ENCODE peak calls at places on chromosomes 4 and X, in four cellular contexts. One of them, this sample, is unnamed.

GRCh38 chr4:118224239-118224829 is 128.5 kb downstream of the PRSS12 start:
- DNase-seq in WTC11: no peak
- DNase-seq in K562: peak
- DNase-seq in A549: peak
- DNase-seq in this sample: peak

GRCh38 chr4:88158360-88159136 is at the start of gene ABCG2:
- DNase-seq in K562: peak
- DNase-seq in WTC11: peak
- DNase-seq in A549: peak
- DNase-seq in this sample: peak

GRCh38 chr4:105923507-105924238 is 28.4 kb downstream of the NPNT start:
- DNase-seq in A549: no peak
- DNase-seq in WTC11: no peak
- DNase-seq in K562: no peak
- DNase-seq in this sample: no peak

GRCh38 chr4:16227462-16227868 is 1.2 kb upstream of the TAPT1 start:
- DNase-seq in WTC11: no peak
- DNase-seq in A549: no peak
- DNase-seq in K562: no peak
- DNase-seq in this sample: peak

GRCh38 chrX:71143508-71143907 is 1.1 kb upstream of the NLGN3 start:
- DNase-seq in K562: no peak
- DNase-seq in A549: no peak
- DNase-seq in WTC11: no peak
- DNase-seq in this sample: no peak

GRCh38 chrX:13937370-13938052 is 92.2 kb downstream of the GEMIN8 start:
- DNase-seq in WTC11: no peak
- DNase-seq in A549: no peak
- DNase-seq in K562: no peak
- DNase-seq in this sample: no peak

GRCh38 chr4:163048447-163048846 is 118.2 kb downstream of the NAF1 start:
- DNase-seq in WTC11: peak
- DNase-seq in K562: peak
- DNase-seq in A549: peak
- DNase-seq in this sample: peak

GRCh38 chrX:17027931-17028330 is 81.5 kb downstream of the REPS2 start:
- DNase-seq in A549: no peak
- DNase-seq in WTC11: no peak
- DNase-seq in K562: no peak
- DNase-seq in this sample: no peak

DNA sequence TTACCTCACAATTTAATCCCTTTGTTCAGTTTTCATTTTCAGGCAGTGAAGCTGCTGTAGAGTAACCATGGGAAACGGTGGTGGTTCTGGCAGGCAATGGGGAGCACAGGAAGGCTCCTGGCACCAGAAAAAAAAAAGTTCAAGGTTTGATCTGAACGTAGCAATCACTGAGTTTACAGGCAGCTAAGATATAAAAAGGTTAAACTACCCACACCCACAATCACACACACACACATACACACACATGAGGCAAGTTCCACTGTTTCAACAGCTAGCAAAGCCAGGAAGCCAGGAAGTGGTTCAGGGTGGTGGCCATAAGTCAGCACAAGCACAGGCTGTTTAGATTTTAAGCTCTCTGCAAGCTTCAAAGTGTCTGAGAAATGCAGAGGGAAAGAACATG is at the start of gene SULT1B1:
- DNase-seq in A549: no peak
- DNase-seq in K562: no peak
- DNase-seq in WTC11: no peak
- DNase-seq in this sample: no peak
- TF ChIP-seq HMGXB4 in A549: no peak
- TF ChIP-seq HMGXB4 in K562: no peak
- TF ChIP-seq HMGXB4 in WTC11: no peak
- TF ChIP-seq HMGXB4 in this sample: no peak

GRCh38 chr4:4693755-4694295 is 152.0 kb upstream of the STX18 start:
- DNase-seq in K562: no peak
- DNase-seq in WTC11: no peak
- DNase-seq in A549: no peak
- DNase-seq in this sample: no peak

GRCh38 chr4:4695497-4695896 is 153.6 kb upstream of the STX18 start:
- DNase-seq in A549: no peak
- DNase-seq in K562: no peak
- DNase-seq in WTC11: no peak
- DNase-seq in this sample: no peak

GRCh38 chr4:4694812-4695211 is 153.0 kb upstream of the STX18 start:
- DNase-seq in WTC11: no peak
- DNase-seq in A549: no peak
- DNase-seq in K562: no peak
- DNase-seq in this sample: peak

GRCh38 chr4:4693258-4693657 is 151.4 kb upstream of the STX18 start:
- DNase-seq in A549: no peak
- DNase-seq in WTC11: no peak
- DNase-seq in K562: no peak
- DNase-seq in this sample: peak

GRCh38 chr4:4694296-4694772 is 152.5 kb upstream of the STX18 start:
- DNase-seq in WTC11: peak
- DNase-seq in K562: peak
- DNase-seq in A549: peak
- DNase-seq in this sample: peak
- TF ChIP-seq HMGXB4 in WTC11: no peak
- TF ChIP-seq HMGXB4 in K562: no peak
- TF ChIP-seq HMGXB4 in A549: no peak
- TF ChIP-seq HMGXB4 in this sample: no peak

GRCh38 chr4:142846105-142846728 is at the start of gene INPP4B:
- DNase-seq in WTC11: peak
- DNase-seq in A549: no peak
- DNase-seq in K562: no peak
- DNase-seq in this sample: no peak
- TF ChIP-seq HMGXB4 in WTC11: no peak
- TF ChIP-seq HMGXB4 in A549: no peak
- TF ChIP-seq HMGXB4 in K562: no peak
- TF ChIP-seq HMGXB4 in this sample: no peak

GRCh38 chr4:23999714-24000113 is 109.9 kb upstream of the PPARGC1A start:
- DNase-seq in WTC11: no peak
- DNase-seq in A549: no peak
- DNase-seq in K562: no peak
- DNase-seq in this sample: no peak
- TF ChIP-seq HMGXB4 in WTC11: no peak
- TF ChIP-seq HMGXB4 in A549: no peak
- TF ChIP-seq HMGXB4 in K562: no peak
- TF ChIP-seq HMGXB4 in this sample: no peak

GRCh38 chr4:36573441-36573840 is 292.0 kb downstream of the DTHD1 start:
- DNase-seq in K562: no peak
- DNase-seq in A549: no peak
- DNase-seq in WTC11: no peak
- DNase-seq in this sample: no peak
- TF ChIP-seq HMGXB4 in K562: no peak
- TF ChIP-seq HMGXB4 in A549: no peak
- TF ChIP-seq HMGXB4 in WTC11: no peak
- TF ChIP-seq HMGXB4 in this sample: no peak

DNA sequence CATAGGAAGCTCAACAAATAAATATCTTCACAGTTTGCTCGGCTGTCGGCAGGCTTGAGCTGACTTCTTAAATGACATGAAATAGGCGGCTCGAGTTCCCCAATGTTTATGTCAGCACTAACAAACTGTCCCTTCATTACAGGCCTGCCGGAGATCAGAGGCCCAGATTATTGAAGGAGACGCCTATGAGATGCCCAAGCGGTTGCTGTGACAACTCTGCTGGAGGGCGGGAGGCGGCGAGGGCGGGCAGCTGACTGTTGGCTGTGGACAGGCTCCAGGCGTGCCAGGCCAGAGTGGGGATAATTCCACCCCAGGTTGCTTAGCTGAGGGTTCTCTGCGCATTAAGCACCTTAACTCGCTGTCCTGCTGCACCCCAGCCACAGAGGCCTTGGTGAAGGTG is 39.2 kb upstream of the MSX1 start:
- DNase-seq in K562: no peak
- DNase-seq in A549: no peak
- DNase-seq in WTC11: no peak
- DNase-seq in this sample: no peak
- TF ChIP-seq HMGXB4 in K562: no peak
- TF ChIP-seq HMGXB4 in A549: no peak
- TF ChIP-seq HMGXB4 in WTC11: no peak
- TF ChIP-seq HMGXB4 in this sample: no peak

GRCh38 chrX:129771266-129771995 is 8.3 kb upstream of the SASH3 start:
- DNase-seq in K562: no peak
- DNase-seq in WTC11: no peak
- DNase-seq in A549: no peak
- DNase-seq in this sample: no peak

GRCh38 chrX:129769467-129770154 is 10.1 kb upstream of the SASH3 start:
- DNase-seq in K562: no peak
- DNase-seq in WTC11: no peak
- DNase-seq in A549: no peak
- DNase-seq in this sample: no peak

GRCh38 chrX:129773649-129774458 is 5.9 kb upstream of the SASH3 start:
- DNase-seq in K562: no peak
- DNase-seq in WTC11: no peak
- DNase-seq in A549: no peak
- DNase-seq in this sample: peak

GRCh38 chrX:129768586-129769466 is 10.9 kb upstream of the SASH3 start:
- DNase-seq in K562: no peak
- DNase-seq in WTC11: no peak
- DNase-seq in A549: no peak
- DNase-seq in this sample: peak

GRCh38 chrX:129772796-129773431 is 6.8 kb upstream of the SASH3 start:
- DNase-seq in WTC11: no peak
- DNase-seq in A549: no peak
- DNase-seq in K562: no peak
- DNase-seq in this sample: no peak
- TF ChIP-seq HMGXB4 in WTC11: no peak
- TF ChIP-seq HMGXB4 in A549: no peak
- TF ChIP-seq HMGXB4 in K562: no peak
- TF ChIP-seq HMGXB4 in this sample: no peak

GRCh38 chr4:186934255-186934654 is 210.6 kb upstream of the FAT1 start:
- DNase-seq in K562: no peak
- DNase-seq in A549: no peak
- DNase-seq in WTC11: no peak
- DNase-seq in this sample: no peak

GRCh38 chr4:186935881-186936280 is 212.2 kb upstream of the FAT1 start:
- DNase-seq in WTC11: no peak
- DNase-seq in K562: no peak
- DNase-seq in A549: no peak
- DNase-seq in this sample: no peak

GRCh38 chr4:186939226-186939625 is 215.6 kb upstream of the FAT1 start:
- DNase-seq in WTC11: no peak
- DNase-seq in K562: no peak
- DNase-seq in A549: no peak
- DNase-seq in this sample: no peak

GRCh38 chr4:186934841-186935443 is 211.3 kb upstream of the FAT1 start:
- DNase-seq in A549: no peak
- DNase-seq in K562: no peak
- DNase-seq in WTC11: no peak
- DNase-seq in this sample: no peak

DNA sequence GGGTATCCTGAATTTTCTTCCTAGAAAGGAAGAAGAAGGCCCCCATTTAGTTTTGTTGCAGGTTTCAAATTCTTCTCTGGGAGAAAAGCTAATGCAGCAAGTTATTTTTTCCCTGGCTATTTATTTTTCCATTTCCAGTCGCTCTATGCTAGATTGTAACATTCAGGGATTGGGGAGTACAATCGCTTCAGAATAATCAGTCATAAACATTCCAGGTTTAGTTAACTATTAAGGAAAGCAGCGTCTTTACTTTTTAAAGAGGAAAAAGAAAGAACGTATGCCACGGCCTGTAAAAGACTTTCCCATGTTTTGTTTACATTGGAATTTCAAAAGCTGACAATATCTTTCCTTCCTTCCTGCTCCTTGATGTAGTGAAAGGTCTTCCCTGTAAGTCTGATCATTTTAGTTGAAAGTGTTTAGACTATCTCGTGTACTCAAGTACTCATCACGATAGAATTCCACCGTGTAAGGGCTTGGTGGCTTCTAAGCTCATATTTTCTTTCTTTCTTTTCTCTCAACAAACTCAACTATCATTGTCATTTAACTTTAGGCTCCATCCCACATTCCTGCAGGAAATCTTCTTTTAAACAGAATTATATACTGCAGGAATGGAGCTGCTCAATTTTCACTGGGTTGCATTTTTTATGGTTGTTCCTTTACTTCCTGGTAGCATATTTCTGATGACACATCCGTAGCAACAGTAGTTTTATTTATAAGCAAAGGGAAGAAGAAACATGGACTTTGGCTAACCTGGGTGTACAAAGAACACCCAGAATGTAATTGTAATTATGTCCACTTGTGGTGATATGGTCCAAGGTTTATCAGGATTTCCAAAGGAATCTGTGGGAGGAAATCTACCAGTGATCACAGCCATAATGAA is 213.1 kb upstream of the FAT1 start:
- DNase-seq in A549: peak
- DNase-seq in K562: no peak
- DNase-seq in WTC11: no peak
- DNase-seq in this sample: peak
- TF ChIP-seq HMGXB4 in A549: no peak
- TF ChIP-seq HMGXB4 in K562: no peak
- TF ChIP-seq HMGXB4 in WTC11: no peak
- TF ChIP-seq HMGXB4 in this sample: no peak

DNA sequence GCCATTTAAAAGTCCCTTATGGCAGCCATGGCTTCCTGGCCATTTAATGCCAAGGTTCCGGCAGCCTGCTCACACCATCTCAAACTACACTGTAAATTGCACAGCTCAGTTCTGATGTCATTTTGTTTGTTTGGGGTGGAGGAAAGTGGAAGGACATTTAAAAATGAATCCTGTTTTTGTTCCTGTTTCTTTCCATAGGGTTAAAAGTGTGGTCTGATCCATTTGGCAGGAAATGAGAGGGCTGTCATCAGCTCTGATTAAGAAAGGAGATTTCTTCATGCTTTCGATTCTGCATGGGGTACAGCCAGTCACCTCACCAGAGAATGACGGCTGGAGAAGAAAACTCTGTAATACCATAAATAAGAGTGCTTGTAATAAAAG is 14.9 kb downstream of the SMIM20 start:
- DNase-seq in A549: no peak
- DNase-seq in WTC11: no peak
- DNase-seq in K562: no peak
- DNase-seq in this sample: no peak
- TF ChIP-seq HMGXB4 in A549: no peak
- TF ChIP-seq HMGXB4 in WTC11: no peak
- TF ChIP-seq HMGXB4 in K562: no peak
- TF ChIP-seq HMGXB4 in this sample: no peak

GRCh38 chrX:15511563-15511962 is 11.0 kb downstream of the BMX start:
- DNase-seq in K562: no peak
- DNase-seq in A549: no peak
- DNase-seq in WTC11: no peak
- DNase-seq in this sample: peak

GRCh38 chrX:15515931-15516330 is 15.3 kb downstream of the BMX start:
- DNase-seq in K562: peak
- DNase-seq in WTC11: no peak
- DNase-seq in A549: no peak
- DNase-seq in this sample: no peak

GRCh38 chrX:15514279-15514678 is 13.7 kb downstream of the BMX start:
- DNase-seq in K562: peak
- DNase-seq in A549: no peak
- DNase-seq in WTC11: no peak
- DNase-seq in this sample: no peak

GRCh38 chrX:15509845-15510244 is 9.2 kb downstream of the BMX start:
- DNase-seq in A549: no peak
- DNase-seq in K562: no peak
- DNase-seq in WTC11: no peak
- DNase-seq in this sample: no peak

GRCh38 chrX:15512401-15512965 is 11.9 kb downstream of the BMX start:
- DNase-seq in WTC11: no peak
- DNase-seq in K562: no peak
- DNase-seq in A549: no peak
- DNase-seq in this sample: no peak
- TF ChIP-seq HMGXB4 in WTC11: no peak
- TF ChIP-seq HMGXB4 in K562: no peak
- TF ChIP-seq HMGXB4 in A549: no peak
- TF ChIP-seq HMGXB4 in this sample: no peak